ENCODE peak calls at places on chromosomes 2 and 18, in nine cellular contexts. J is AG04450, R is GM23338, Q is WERI-Rb-1, W is heart left ventricle, K is brain microvascular endothelial cell, X is neural progenitor cell, B is esophagus squamous epithelium, O is breast epithelium. E is an unnamed sample. For H3K27me3, the result is how much of the 10 kb centered on the place peaks cover.

GRCh38 chr2:19425419-19425818 is 67.0 kb upstream of the OSR1 start:
- DNase-seq in J (no peak), R (no peak), Q (no peak), W (no peak), K (no peak), X (no peak), B (no peak), O (no peak), E (no peak)

GRCh38 chr2:64727013-64727767 is 73.5 kb upstream of the SERTAD2 start:
- DNase-seq in J (no peak), R (no peak), Q (no peak), W (no peak), K (no peak), X (no peak), B (no peak), O (no peak), E (no peak)

GRCh38 chr2:57453929-57454328 is 592.7 kb upstream of the VRK2 start:
- DNase-seq in J (no peak), R (peak), Q (no peak), W (no peak), K (no peak), X (peak), B (no peak), O (no peak), E (no peak)

GRCh38 chr2:224309216-224309615 is 92.7 kb downstream of the FAM124B start:
- DNase-seq in J (no peak), R (no peak), Q (no peak), W (no peak), K (peak), X (no peak), B (no peak), O (no peak), E (no peak)

GRCh38 chr2:3661149-3661660 is 3.2 kb downstream of the ALLC start:
- DNase-seq in J (no peak), R (no peak), Q (peak), W (no peak), K (no peak), X (no peak), B (no peak), O (peak), E (no peak)

GRCh38 chr2:232420463-232421188 is 14.0 kb downstream of the ALPG start:
- DNase-seq in J (no peak), R (peak), Q (no peak), W (no peak), K (no peak), X (peak), B (no peak), O (peak), E (no peak)

GRCh38 chr2:70340921-70341765 is 39.3 kb upstream of the FAM136A start:
- DNase-seq in J (no peak), R (peak), Q (peak), W (no peak), K (peak), X (peak), B (no peak), O (no peak), E (peak)

GRCh38 chr2:96527052-96527964 is 9.2 kb upstream of the ARID5A start:
- DNase-seq in J (no peak), R (peak), Q (no peak), W (peak), K (no peak), X (peak), B (no peak), O (no peak), E (no peak)

GRCh38 chr2:191571163-191571769 is 106.7 kb upstream of the NABP1 start:
- DNase-seq in J (peak), R (peak), Q (no peak), W (no peak), K (peak), X (peak), B (no peak), O (no peak), E (no peak)

GRCh38 chr2:194054262-194054767 is 1602.7 kb upstream of the SLC39A10 start:
- DNase-seq in J (no peak), R (no peak), Q (no peak), W (no peak), K (no peak), X (no peak), B (no peak), O (no peak), E (no peak)

GRCh38 chr2:118227698-118228508 is 139.6 kb downstream of the INSIG2 start:
- DNase-seq in J (no peak), R (no peak), Q (no peak), W (no peak), K (no peak), X (no peak), B (no peak), O (no peak), E (no peak)

GRCh38 chr18:61216086-61216485 is 117.1 kb upstream of the CDH20 start:
- DNase-seq in J (no peak), R (no peak), Q (no peak), W (no peak), K (no peak), X (no peak), B (no peak), O (no peak), E (no peak)

GRCh38 chr2:189024861-189025618 is 50.9 kb downstream of the COL3A1 start:
- DNase-seq in J (no peak), R (peak), Q (peak), W (no peak), K (no peak), X (peak), B (no peak), O (no peak), E (no peak)

GRCh38 chr2:162113771-162114168 is 38.3 kb downstream of the GCG start:
- DNase-seq in J (no peak), R (peak), Q (no peak), W (no peak), K (peak), X (no peak), B (no peak), O (no peak), E (peak)

GRCh38 chr18:59500765-59501164 is 141.7 kb upstream of the LMAN1 start:
- DNase-seq in J (no peak), R (no peak), Q (no peak), W (no peak), K (no peak), X (no peak), B (no peak), O (no peak), E (no peak)

GRCh38 chr18:77714716-77715115 is 465.1 kb downstream of the GALR1 start:
- DNase-seq in J (no peak), R (no peak), Q (no peak), W (no peak), K (no peak), X (no peak), B (no peak), O (no peak), E (no peak)

GRCh38 chr2:168920504-168921157 is 19.5 kb downstream of the G6PC2 start:
- DNase-seq in J (peak), R (peak), Q (no peak), W (no peak), K (no peak), X (peak), B (no peak), O (no peak), E (peak)

GRCh38 chr2:216164087-216164486 is 54.9 kb downstream of the XRCC5 start:
- DNase-seq in J (no peak), R (no peak), Q (no peak), W (no peak), K (no peak), X (no peak), B (no peak), O (no peak), E (no peak)

GRCh38 chr18:79644006-79644665 is 35.5 kb upstream of the CTDP1 start:
- DNase-seq in J (no peak), R (peak), Q (peak), W (peak), K (no peak), X (peak), B (no peak), O (no peak), E (peak)

GRCh38 chr2:46402874-46403273 is 76.5 kb upstream of the TMEM247 start:
- DNase-seq in J (no peak), R (no peak), Q (no peak), W (no peak), K (no peak), X (no peak), B (no peak), O (no peak), E (no peak)

GRCh38 chr2:182941121-182941713 is 74.8 kb upstream of the FRZB start:
- DNase-seq in J (no peak), R (no peak), Q (no peak), W (no peak), K (no peak), X (no peak), B (no peak), O (no peak), E (no peak)

GRCh38 chr2:72630767-72631166 is 195.1 kb downstream of the EXOC6B start:
- DNase-seq in J (no peak), R (no peak), Q (no peak), W (no peak), K (no peak), X (no peak), B (no peak), O (no peak), E (no peak)

GRCh38 chr18:12908706-12909105 is 24.7 kb upstream of the PTPN2 start:
- DNase-seq in J (no peak), R (no peak), Q (no peak), W (no peak), K (no peak), X (no peak), B (no peak), O (no peak), E (no peak)

GRCh38 chr2:2569306-2569705 is 238.2 kb upstream of the MYT1L start:
- DNase-seq in J (no peak), R (no peak), Q (no peak), W (no peak), K (no peak), X (no peak), B (no peak), O (no peak), E (no peak)

GRCh38 chr2:184596819-184597411 is 1.4 kb upstream of the ZNF804A start:
- DNase-seq in J (peak), R (peak), Q (no peak), W (no peak), K (peak), X (peak), B (no peak), O (no peak), E (peak)

GRCh38 chr2:237929979-237930378 is 36.8 kb upstream of the UBE2F start:
- DNase-seq in J (no peak), R (no peak), Q (no peak), W (no peak), K (no peak), X (no peak), B (no peak), O (no peak), E (no peak)

GRCh38 chr2:72824224-72824842 is 1.5 kb downstream of the EXOC6B start:
- DNase-seq in J (no peak), R (peak), Q (no peak), W (no peak), K (peak), X (no peak), B (no peak), O (no peak), E (peak)

GRCh38 chr2:229300814-229301213 is 29.7 kb upstream of the PID1 start:
- DNase-seq in J (no peak), R (no peak), Q (no peak), W (no peak), K (no peak), X (no peak), B (no peak), O (no peak), E (peak)

GRCh38 chr2:133045787-133046186 is 375.8 kb upstream of the LYPD1 start:
- DNase-seq in J (no peak), R (no peak), Q (no peak), W (no peak), K (peak), X (no peak), B (no peak), O (no peak), E (no peak)

GRCh38 chr18:61308009-61308408 is 25.2 kb upstream of the CDH20 start:
- DNase-seq in J (no peak), R (no peak), Q (no peak), W (no peak), K (no peak), X (peak), B (no peak), O (no peak), E (no peak)

GRCh38 chr2:215441560-215442391 is 5.9 kb upstream of the FN1 start:
- DNase-seq in J (no peak), R (no peak), Q (no peak), W (no peak), K (no peak), X (no peak), B (no peak), O (no peak), E (peak)

GRCh38 chr2:168470188-168470879 is 14.3 kb downstream of the CERS6 start:
- DNase-seq in J (no peak), R (peak), Q (no peak), W (no peak), K (no peak), X (peak), B (no peak), O (no peak), E (no peak)

GRCh38 chr2:110219496-110220192 is 7.3 kb upstream of the MTLN start:
- DNase-seq in J (no peak), R (no peak), Q (no peak), W (no peak), K (peak), X (no peak), B (no peak), O (no peak), E (peak)

GRCh38 chr2:226474131-226474530 is 325.5 kb downstream of the IRS1 start:
- DNase-seq in J (no peak), R (no peak), Q (no peak), W (no peak), K (no peak), X (no peak), B (no peak), O (no peak), E (no peak)

GRCh38 chr18:76672627-76673026 is 149.7 kb upstream of the ZNF236 start:
- DNase-seq in J (peak), R (no peak), Q (peak), W (no peak), K (peak), X (no peak), B (no peak), O (no peak), E (peak)

GRCh38 chr2:136407113-136407951 is 289.4 kb upstream of the CXCR4 start:
- DNase-seq in J (no peak), R (peak), Q (no peak), W (no peak), K (no peak), X (peak), B (no peak), O (no peak), E (peak)

DNA sequence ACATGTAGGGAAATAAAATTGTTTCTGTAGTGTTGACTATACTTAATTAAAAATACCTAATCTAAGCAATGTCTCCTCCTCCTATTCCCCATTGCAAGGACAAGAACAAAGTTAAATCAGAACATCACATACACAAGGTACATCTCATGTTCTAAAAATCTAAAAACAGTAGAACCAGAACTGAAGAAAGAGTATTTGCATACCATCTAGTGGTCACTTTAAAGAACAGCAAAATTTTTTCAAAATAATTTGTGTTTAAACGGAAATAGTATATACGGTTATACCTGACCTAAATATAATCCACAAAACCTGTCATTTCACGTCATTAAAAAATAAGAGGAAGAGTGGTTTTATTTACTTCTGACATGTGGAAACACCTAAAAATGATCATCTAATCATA is 294.3 kb upstream of the KCNH7 start:
- DNase-seq in J (no peak), R (peak), Q (no peak), W (no peak), K (no peak), X (no peak), B (no peak), O (no peak), E (peak)
- TF ChIP-seq CTCF in J (peak), R (no peak), Q (peak), W (peak), K (no peak), X (peak), B (no peak), O (no peak), E (peak)

DNA sequence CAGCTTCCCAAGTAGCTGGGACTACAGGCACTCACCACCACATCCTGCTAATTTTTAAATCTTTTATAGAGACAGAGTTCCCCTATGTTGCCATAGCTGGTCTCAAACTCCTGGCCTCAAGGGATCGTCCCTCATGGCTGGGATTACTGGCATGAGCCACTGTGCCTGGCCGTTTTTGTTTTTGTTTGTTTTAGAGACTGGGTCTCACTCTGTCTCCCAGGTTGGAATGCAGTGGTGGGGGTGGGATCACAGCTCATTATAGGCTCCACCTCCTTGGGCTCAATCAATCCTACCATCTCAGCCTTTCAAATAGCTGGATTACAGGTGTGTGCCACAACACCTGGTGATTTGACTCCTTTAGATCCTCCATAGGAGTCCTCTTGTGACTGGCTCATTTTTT is 19.5 kb upstream of the ZDBF2 start:
- DNase-seq in J (no peak), R (peak), Q (no peak), W (no peak), K (no peak), X (peak), B (no peak), O (no peak), E (no peak)
- H3K27me3 ChIP-seq in J (under half), R (under half), Q (under half), W (half or more), K (under half), X (half or more), B (under half), O (under half), E (half or more)

GRCh38 chr2:155815851-155816250 is 516.7 kb downstream of the NR4A2 start:
- DNase-seq in J (no peak), R (peak), Q (peak), W (no peak), K (peak), X (peak), B (no peak), O (no peak), E (peak)
- TF ChIP-seq CTCF in J (no peak), R (peak), Q (peak), W (no peak), K (peak), X (peak), B (no peak), O (no peak), E (peak)

GRCh38 chr2:149090706-149091105 is 52.2 kb downstream of the LYPD6B start:
- DNase-seq in J (no peak), R (no peak), Q (no peak), W (no peak), K (no peak), X (no peak), B (no peak), O (no peak), E (no peak)
- H3K27me3 ChIP-seq in J (under half), R (under half), Q (under half), W (under half), K (under half), X (under half), B (under half), O (under half), E (under half)

GRCh38 chr2:99085400-99085799 is 56.1 kb upstream of the C2orf15 start:
- DNase-seq in J (no peak), R (peak), Q (no peak), W (no peak), K (no peak), X (peak), B (no peak), O (no peak), E (no peak)
- TF ChIP-seq CTCF in J (peak), R (peak), Q (peak), W (no peak), K (peak), X (peak), B (peak), O (no peak), E (peak)

GRCh38 chr2:60552851-60553495 is 481 bp downstream of the BCL11A start:
- DNase-seq in J (no peak), R (no peak), Q (no peak), W (no peak), K (no peak), X (no peak), B (no peak), O (no peak), E (no peak)

GRCh38 chr2:60554649-60555065 is 1.2 kb upstream of the BCL11A start:
- DNase-seq in J (no peak), R (peak), Q (peak), W (no peak), K (no peak), X (peak), B (no peak), O (no peak), E (no peak)

GRCh38 chr2:60552096-60552850 is 1.2 kb downstream of the BCL11A start:
- DNase-seq in J (no peak), R (peak), Q (peak), W (peak), K (no peak), X (peak), B (no peak), O (no peak), E (no peak)

GRCh38 chr2:60553992-60554648 is 666 bp upstream of the BCL11A start:
- DNase-seq in J (no peak), R (peak), Q (peak), W (peak), K (no peak), X (peak), B (no peak), O (no peak), E (peak)

GRCh38 chr2:60553496-60553991 is at the start of gene BCL11A:
- DNase-seq in J (peak), R (peak), Q (peak), W (peak), K (peak), X (peak), B (no peak), O (no peak), E (no peak)
- H3K27me3 ChIP-seq in J (under half), R (under half), Q (under half), W (half or more), K (under half), X (half or more), B (under half), O (under half), E (under half)

GRCh38 chr2:218583983-218584850 is 15.6 kb downstream of the CNOT9 start:
- DNase-seq in J (no peak), R (peak), Q (no peak), W (no peak), K (no peak), X (no peak), B (no peak), O (no peak), E (no peak)
- TF ChIP-seq CTCF in J (no peak), R (peak), Q (no peak), W (no peak), K (peak), X (peak), B (no peak), O (no peak), E (peak)

GRCh38 chr2:54289942-54290702 is 34.1 kb upstream of the TSPYL6 start:
- DNase-seq in J (no peak), R (peak), Q (no peak), W (no peak), K (no peak), X (peak), B (no peak), O (no peak), E (no peak)
- H3K27me3 ChIP-seq in J (under half), R (under half), Q (under half), W (under half), K (under half), X (under half), B (under half), O (under half), E (under half)

GRCh38 chr2:8761529-8762164 is 75.8 kb downstream of the KIDINS220 start:
- DNase-seq in J (no peak), R (peak), Q (no peak), W (no peak), K (peak), X (peak), B (no peak), O (no peak), E (peak)
- TF ChIP-seq CTCF in J (peak), R (peak), Q (peak), W (peak), K (peak), X (peak), B (peak), O (peak), E (peak)

GRCh38 chr18:22167091-22167470 is 2.3 kb upstream of the GATA6 start:
- DNase-seq in J (no peak), R (no peak), Q (no peak), W (peak), K (no peak), X (peak), B (no peak), O (no peak), E (peak)
- H3K27me3 ChIP-seq in J (half or more), R (half or more), Q (half or more), W (under half), K (under half), X (half or more), B (half or more), O (under half), E (half or more)

E was measured in foreskin keratinocyte.